ENCODE peak calls at places on chromosomes 7 and 10, in ten cellular contexts. S is NB4, L is AG10803, N is H9, R is hepatocyte, O is sigmoid colon, M is body of pancreas, F is K562, B is cardiac fibroblast, G is progenitor cell of endocrine pancreas. A is an unnamed sample.

GRCh38 chr7:5526190-5527037 is 102.8 kb upstream of the TNRC18 start:
- DNase-seq in N (peak), M (peak), R (peak), F (no peak), G (no peak), O (peak), B (peak), S (peak), L (peak), A (no peak)

GRCh38 chr10:71945819-71946474 is 18.2 kb upstream of the CHST3 start:
- DNase-seq in O (no peak), N (no peak), M (no peak), S (peak), R (no peak), B (no peak), L (no peak), G (no peak), F (no peak), A (no peak)

GRCh38 chr10:44396671-44397191 is 11.8 kb upstream of the CXCL12 start:
- DNase-seq in L (no peak), B (no peak), O (peak), N (no peak), F (no peak), S (no peak), R (no peak), M (no peak), G (no peak), A (no peak)

GRCh38 chr7:130277763-130278643 is 11.3 kb downstream of the CPA2 start:
- DNase-seq in N (peak), G (no peak), B (peak), M (peak), L (peak), R (peak), F (peak), O (peak), S (peak), A (peak)

GRCh38 chr7:127792528-127793342 is 140.7 kb downstream of the SND1 start:
- DNase-seq in L (no peak), S (peak), G (peak), F (peak), M (peak), R (peak), O (no peak), N (peak), B (no peak), A (no peak)

GRCh38 chr10:70299876-70300275 is 16.1 kb upstream of the NPFFR1 start:
- DNase-seq in F (no peak), B (no peak), S (no peak), L (no peak), M (no peak), G (no peak), N (no peak), R (no peak), O (no peak), A (no peak)

GRCh38 chr10:68871731-68872342 is 29.3 kb upstream of the DDX50 start:
- DNase-seq in F (no peak), L (peak), M (no peak), S (no peak), R (peak), O (no peak), B (peak), N (no peak), G (no peak), A (peak)

GRCh38 chr10:7277874-7278273 is 133.0 kb downstream of the SFMBT2 start:
- DNase-seq in O (no peak), G (no peak), R (no peak), N (no peak), F (no peak), L (no peak), M (no peak), S (no peak), B (no peak), A (no peak)

GRCh38 chr10:73644015-73644743 is 2.9 kb upstream of the MYOZ1 start:
- DNase-seq in L (peak), F (peak), G (peak), B (peak), S (peak), N (peak), O (peak), R (peak), M (peak), A (peak)

GRCh38 chr7:25851332-25852248 is 300.4 kb upstream of the NFE2L3 start:
- DNase-seq in S (peak), N (peak), O (peak), B (peak), M (peak), F (peak), L (peak), R (peak), G (peak), A (peak)

GRCh38 chr10:132624847-132625839 is 87.6 kb downstream of the INPP5A start:
- DNase-seq in G (no peak), S (no peak), L (peak), O (peak), B (no peak), R (no peak), N (peak), F (no peak), M (peak), A (no peak)

GRCh38 chr10:85916999-85917573 is 449.5 kb downstream of the GRID1 start:
- DNase-seq in N (no peak), F (no peak), B (no peak), O (no peak), L (no peak), R (no peak), S (no peak), M (peak), G (no peak), A (no peak)

GRCh38 chr7:1883834-1884582 is 213.9 kb downstream of the ELFN1 start:
- DNase-seq in S (peak), F (peak), B (no peak), N (peak), O (no peak), G (no peak), L (no peak), R (no peak), M (no peak), A (no peak)
- TF ChIP-seq CTCF in S (peak), F (peak), B (no peak), N (peak), O (no peak), G (no peak), L (no peak), R (no peak), M (no peak), A (peak)

GRCh38 chr10:52951819-52952218 is 179.2 kb upstream of the MBL2 start:
- DNase-seq in G (peak), S (peak), M (peak), O (no peak), B (peak), N (peak), L (no peak), R (peak), F (no peak), A (peak)
- TF ChIP-seq CTCF in G (peak), S (peak), M (peak), O (peak), B (peak), N (peak), L (no peak), R (peak), F (no peak), A (peak)

GRCh38 chr7:42226354-42226941 is 10.6 kb downstream of the GLI3 start:
- DNase-seq in B (peak), S (no peak), R (no peak), O (no peak), M (no peak), G (no peak), L (no peak), N (no peak), F (no peak), A (peak)

GRCh38 chr7:42227523-42227922 is 9.5 kb downstream of the GLI3 start:
- DNase-seq in B (no peak), M (no peak), L (no peak), G (no peak), N (no peak), R (no peak), S (no peak), F (no peak), O (no peak), A (no peak)

GRCh38 chr7:42222119-42222518 is 14.9 kb downstream of the GLI3 start:
- DNase-seq in M (no peak), R (no peak), G (no peak), O (no peak), S (no peak), F (no peak), B (no peak), N (peak), L (no peak), A (no peak)

GRCh38 chr7:42222891-42223290 is 14.1 kb downstream of the GLI3 start:
- DNase-seq in B (peak), S (no peak), O (peak), N (peak), L (no peak), M (no peak), F (no peak), G (no peak), R (no peak), A (no peak)

GRCh38 chr7:42224391-42225003 is 12.5 kb downstream of the GLI3 start:
- DNase-seq in L (no peak), S (no peak), R (no peak), N (peak), G (no peak), F (no peak), M (no peak), B (no peak), O (no peak), A (no peak)
- TF ChIP-seq CTCF in L (no peak), S (no peak), R (no peak), N (peak), G (peak), F (no peak), M (no peak), B (no peak), O (no peak), A (no peak)

GRCh38 chr7:23358152-23358674 is 59.1 kb downstream of the MALSU1 start:
- DNase-seq in F (no peak), M (no peak), L (no peak), G (no peak), R (no peak), O (no peak), S (no peak), B (no peak), N (no peak), A (no peak)

GRCh38 chr7:23356726-23357125 is 57.6 kb downstream of the MALSU1 start:
- DNase-seq in R (no peak), F (no peak), G (no peak), S (no peak), O (no peak), L (no peak), N (no peak), B (no peak), M (no peak), A (peak)

GRCh38 chr7:23356168-23356567 is 57.0 kb downstream of the MALSU1 start:
- DNase-seq in S (no peak), O (no peak), L (no peak), M (no peak), B (no peak), N (no peak), F (no peak), G (no peak), R (no peak), A (no peak)

GRCh38 chr7:23353172-23353571 is 54.0 kb downstream of the MALSU1 start:
- DNase-seq in G (no peak), B (no peak), R (no peak), L (no peak), O (no peak), F (no peak), M (no peak), S (no peak), N (no peak), A (no peak)

DNA sequence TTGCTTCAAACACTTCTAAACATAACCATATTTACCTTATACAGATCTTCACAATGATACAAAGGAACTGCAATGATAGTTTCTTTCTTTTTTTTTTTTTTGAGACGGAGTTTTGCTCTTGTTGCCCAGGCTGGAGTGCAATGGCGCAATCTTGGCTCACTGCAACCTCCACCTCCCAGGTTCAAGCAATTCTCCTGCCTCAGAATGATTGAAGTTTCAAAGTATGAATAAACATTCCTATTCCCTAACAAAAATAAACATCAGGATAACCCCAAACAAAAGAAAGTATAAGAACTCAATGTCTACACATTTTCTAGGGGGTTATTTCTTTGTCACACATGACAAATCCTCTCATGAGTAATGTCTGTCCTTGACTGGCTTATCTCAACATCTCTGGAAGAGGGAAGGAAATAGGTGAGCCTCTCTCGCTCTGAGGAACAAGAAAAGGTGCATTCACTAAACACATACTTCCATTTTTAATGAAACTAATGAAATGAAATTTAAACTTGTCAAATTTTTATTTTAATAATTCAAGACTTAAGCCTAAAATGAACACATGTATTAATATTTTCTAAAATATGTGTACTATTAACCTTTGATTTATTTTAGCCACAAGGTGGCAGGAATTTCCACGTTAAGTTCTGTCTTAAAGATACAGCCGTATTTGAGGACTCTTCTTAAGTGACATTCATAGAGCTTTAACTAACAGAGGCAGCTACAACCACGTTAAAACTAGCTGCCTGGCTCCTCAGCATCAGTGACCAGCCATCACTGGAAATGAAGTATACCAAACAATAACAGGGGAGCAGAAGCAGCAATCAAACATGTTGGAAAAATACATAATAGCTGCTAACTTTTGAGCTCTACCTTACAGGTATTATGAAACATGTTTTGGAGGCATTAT is 58.3 kb downstream of the MALSU1 start:
- DNase-seq in B (peak), M (no peak), R (peak), G (no peak), S (peak), F (peak), L (peak), N (no peak), O (no peak), A (peak)
- TF ChIP-seq CTCF in B (peak), M (peak), R (peak), G (peak), S (peak), F (peak), L (peak), N (peak), O (no peak), A (peak)

GRCh38 chr7:15720849-15721471 is 34.5 kb upstream of the MEOX2 start:
- DNase-seq in M (peak), L (peak), N (no peak), G (no peak), B (peak), O (peak), R (peak), F (no peak), S (peak), A (peak)
- TF ChIP-seq CTCF in M (peak), L (peak), N (peak), G (peak), B (peak), O (peak), R (peak), F (peak), S (peak), A (peak)

A was measured in fibroblast of villous mesenchyme.